ENCODE peak calls at places on chromosome 17, in eight cellular contexts. One of them, this sample, is unnamed. For H3K4me1 and H3K27me3, the result is how much of the 10 kb centered on the place peaks cover.

GRCh38 chr17:45431531-45432404 is 902 bp downstream of the ARHGAP27 start:
- DNase-seq in stomach: peak
- DNase-seq in endothelial cell of umbilical vein: peak
- DNase-seq in ovary: no peak
- DNase-seq in adrenal gland: peak
- DNase-seq in HCT116: peak
- DNase-seq in H1: peak
- DNase-seq in upper lobe of left lung: peak
- DNase-seq in this sample: no peak

GRCh38 chr17:72619976-72620650 is 472.4 kb downstream of the SLC39A11 start:
- DNase-seq in stomach: no peak
- DNase-seq in endothelial cell of umbilical vein: no peak
- DNase-seq in ovary: no peak
- DNase-seq in adrenal gland: no peak
- DNase-seq in HCT116: no peak
- DNase-seq in H1: no peak
- DNase-seq in upper lobe of left lung: no peak
- DNase-seq in this sample: no peak

GRCh38 chr17:19460695-19461094 is 49.7 kb downstream of the RNF112 start:
- DNase-seq in stomach: no peak
- DNase-seq in endothelial cell of umbilical vein: peak
- DNase-seq in ovary: no peak
- DNase-seq in adrenal gland: peak
- DNase-seq in HCT116: no peak
- DNase-seq in H1: peak
- DNase-seq in upper lobe of left lung: no peak
- DNase-seq in this sample: no peak

GRCh38 chr17:57340160-57340981 is 84.0 kb downstream of the MSI2 start:
- DNase-seq in stomach: no peak
- DNase-seq in endothelial cell of umbilical vein: no peak
- DNase-seq in ovary: no peak
- DNase-seq in adrenal gland: no peak
- DNase-seq in HCT116: no peak
- DNase-seq in H1: no peak
- DNase-seq in upper lobe of left lung: no peak
- DNase-seq in this sample: no peak

GRCh38 chr17:72657467-72658317 is 434.8 kb downstream of the SLC39A11 start:
- DNase-seq in stomach: no peak
- DNase-seq in endothelial cell of umbilical vein: no peak
- DNase-seq in ovary: no peak
- DNase-seq in adrenal gland: no peak
- DNase-seq in HCT116: no peak
- DNase-seq in H1: no peak
- DNase-seq in upper lobe of left lung: no peak
- DNase-seq in this sample: no peak

GRCh38 chr17:70968302-70968701 is 799.0 kb downstream of the KCNJ2 start:
- DNase-seq in stomach: no peak
- DNase-seq in endothelial cell of umbilical vein: no peak
- DNase-seq in ovary: no peak
- DNase-seq in adrenal gland: no peak
- DNase-seq in HCT116: no peak
- DNase-seq in H1: no peak
- DNase-seq in upper lobe of left lung: no peak
- DNase-seq in this sample: no peak

GRCh38 chr17:41793749-41794602 is 7.5 kb upstream of the JUP start:
- DNase-seq in stomach: no peak
- DNase-seq in endothelial cell of umbilical vein: peak
- DNase-seq in ovary: no peak
- DNase-seq in adrenal gland: no peak
- DNase-seq in HCT116: no peak
- DNase-seq in H1: peak
- DNase-seq in upper lobe of left lung: no peak
- DNase-seq in this sample: no peak

GRCh38 chr17:30477758-30478115 is 529 bp downstream of the GOSR1 start:
- DNase-seq in stomach: no peak
- DNase-seq in endothelial cell of umbilical vein: no peak
- DNase-seq in ovary: no peak
- DNase-seq in adrenal gland: no peak
- DNase-seq in HCT116: no peak
- DNase-seq in H1: no peak
- DNase-seq in upper lobe of left lung: peak
- DNase-seq in this sample: no peak

GRCh38 chr17:27489045-27489715 is 32.9 kb downstream of the KSR1 start:
- DNase-seq in stomach: peak
- DNase-seq in endothelial cell of umbilical vein: no peak
- DNase-seq in ovary: peak
- DNase-seq in adrenal gland: peak
- DNase-seq in HCT116: no peak
- DNase-seq in H1: no peak
- DNase-seq in upper lobe of left lung: peak
- DNase-seq in this sample: no peak

GRCh38 chr17:82636626-82637598 is 11.3 kb downstream of the WDR45B start:
- DNase-seq in stomach: peak
- DNase-seq in endothelial cell of umbilical vein: peak
- DNase-seq in ovary: no peak
- DNase-seq in adrenal gland: no peak
- DNase-seq in HCT116: no peak
- DNase-seq in H1: no peak
- DNase-seq in upper lobe of left lung: no peak
- DNase-seq in this sample: no peak

GRCh38 chr17:6796017-6796886 is 20.2 kb downstream of the FBXO39 start:
- DNase-seq in stomach: no peak
- DNase-seq in endothelial cell of umbilical vein: no peak
- DNase-seq in ovary: no peak
- DNase-seq in adrenal gland: no peak
- DNase-seq in HCT116: no peak
- DNase-seq in H1: no peak
- DNase-seq in upper lobe of left lung: no peak
- DNase-seq in this sample: no peak

GRCh38 chr17:61284174-61284573 is 115.5 kb upstream of the TBX2 start:
- DNase-seq in stomach: no peak
- DNase-seq in endothelial cell of umbilical vein: no peak
- DNase-seq in ovary: no peak
- DNase-seq in adrenal gland: no peak
- DNase-seq in HCT116: no peak
- DNase-seq in H1: no peak
- DNase-seq in upper lobe of left lung: no peak
- DNase-seq in this sample: no peak

GRCh38 chr17:70137451-70138230 is 31.7 kb upstream of the KCNJ2 start:
- DNase-seq in stomach: no peak
- DNase-seq in endothelial cell of umbilical vein: peak
- DNase-seq in ovary: peak
- DNase-seq in adrenal gland: peak
- DNase-seq in HCT116: no peak
- DNase-seq in H1: no peak
- DNase-seq in upper lobe of left lung: peak
- DNase-seq in this sample: no peak

GRCh38 chr17:18158022-18158600 is 25.5 kb upstream of the ALKBH5 start:
- DNase-seq in stomach: peak
- DNase-seq in endothelial cell of umbilical vein: peak
- DNase-seq in ovary: peak
- DNase-seq in adrenal gland: peak
- DNase-seq in HCT116: peak
- DNase-seq in H1: peak
- DNase-seq in upper lobe of left lung: peak
- DNase-seq in this sample: peak

GRCh38 chr17:42050360-42051012 is at the start of gene C17orf113:
- DNase-seq in stomach: peak
- DNase-seq in endothelial cell of umbilical vein: peak
- DNase-seq in ovary: peak
- DNase-seq in adrenal gland: peak
- DNase-seq in HCT116: no peak
- DNase-seq in H1: peak
- DNase-seq in upper lobe of left lung: peak
- DNase-seq in this sample: no peak

GRCh38 chr17:18004345-18004744 is 31.7 kb downstream of the DRC3 start:
- DNase-seq in stomach: no peak
- DNase-seq in endothelial cell of umbilical vein: no peak
- DNase-seq in ovary: no peak
- DNase-seq in adrenal gland: no peak
- DNase-seq in HCT116: no peak
- DNase-seq in H1: no peak
- DNase-seq in upper lobe of left lung: no peak
- DNase-seq in this sample: no peak

GRCh38 chr17:33602981-33603380 is 309.9 kb upstream of the ASIC2 start:
- DNase-seq in stomach: no peak
- DNase-seq in endothelial cell of umbilical vein: no peak
- DNase-seq in ovary: no peak
- DNase-seq in adrenal gland: peak
- DNase-seq in HCT116: no peak
- DNase-seq in H1: peak
- DNase-seq in upper lobe of left lung: no peak
- DNase-seq in this sample: no peak

GRCh38 chr17:62804822-62805221 is 3.3 kb downstream of the MARCHF10 start:
- DNase-seq in stomach: no peak
- DNase-seq in endothelial cell of umbilical vein: peak
- DNase-seq in ovary: no peak
- DNase-seq in adrenal gland: peak
- DNase-seq in HCT116: no peak
- DNase-seq in H1: no peak
- DNase-seq in upper lobe of left lung: no peak
- DNase-seq in this sample: no peak

GRCh38 chr17:69336580-69336979 is 9.6 kb upstream of the ABCA5 start:
- DNase-seq in stomach: no peak
- DNase-seq in endothelial cell of umbilical vein: no peak
- DNase-seq in ovary: no peak
- DNase-seq in adrenal gland: no peak
- DNase-seq in HCT116: no peak
- DNase-seq in H1: no peak
- DNase-seq in upper lobe of left lung: no peak
- DNase-seq in this sample: no peak

GRCh38 chr17:41967141-41967920 is 736 bp downstream of the CNP start:
- DNase-seq in stomach: no peak
- DNase-seq in endothelial cell of umbilical vein: no peak
- DNase-seq in ovary: peak
- DNase-seq in adrenal gland: peak
- DNase-seq in HCT116: peak
- DNase-seq in H1: peak
- DNase-seq in upper lobe of left lung: peak
- DNase-seq in this sample: no peak

GRCh38 chr17:489758-490329 is 137.2 kb upstream of the RPH3AL start:
- DNase-seq in stomach: peak
- DNase-seq in endothelial cell of umbilical vein: peak
- DNase-seq in ovary: peak
- DNase-seq in adrenal gland: no peak
- DNase-seq in HCT116: no peak
- DNase-seq in H1: peak
- DNase-seq in upper lobe of left lung: peak
- DNase-seq in this sample: no peak

GRCh38 chr17:77391668-77392375 is 251.1 kb downstream of the SEC14L1 start:
- DNase-seq in stomach: no peak
- DNase-seq in endothelial cell of umbilical vein: peak
- DNase-seq in ovary: no peak
- DNase-seq in adrenal gland: no peak
- DNase-seq in HCT116: no peak
- DNase-seq in H1: no peak
- DNase-seq in upper lobe of left lung: no peak
- DNase-seq in this sample: no peak
- H3K4me1 ChIP-seq in stomach: half or more
- H3K4me1 ChIP-seq in endothelial cell of umbilical vein: under half
- H3K4me1 ChIP-seq in ovary: under half
- H3K4me1 ChIP-seq in adrenal gland: half or more
- H3K4me1 ChIP-seq in HCT116: under half
- H3K4me1 ChIP-seq in H1: under half
- H3K4me1 ChIP-seq in upper lobe of left lung: half or more
- H3K4me1 ChIP-seq in this sample: half or more

GRCh38 chr17:49506282-49506681 is 11.2 kb downstream of the NGFR start:
- DNase-seq in stomach: no peak
- DNase-seq in endothelial cell of umbilical vein: no peak
- DNase-seq in ovary: no peak
- DNase-seq in adrenal gland: no peak
- DNase-seq in HCT116: no peak
- DNase-seq in H1: no peak
- DNase-seq in upper lobe of left lung: no peak
- DNase-seq in this sample: no peak
- H3K27me3 ChIP-seq in stomach: under half
- H3K27me3 ChIP-seq in endothelial cell of umbilical vein: under half
- H3K27me3 ChIP-seq in ovary: under half
- H3K27me3 ChIP-seq in adrenal gland: under half
- H3K27me3 ChIP-seq in HCT116: under half
- H3K27me3 ChIP-seq in H1: under half
- H3K27me3 ChIP-seq in upper lobe of left lung: under half
- H3K27me3 ChIP-seq in this sample: under half

GRCh38 chr17:7851438-7852261 is 3.2 kb upstream of the TMEM88 start:
- DNase-seq in stomach: peak
- DNase-seq in endothelial cell of umbilical vein: peak
- DNase-seq in ovary: peak
- DNase-seq in adrenal gland: peak
- DNase-seq in HCT116: no peak
- DNase-seq in H1: peak
- DNase-seq in upper lobe of left lung: peak
- DNase-seq in this sample: no peak
- TF ChIP-seq POLR2A in stomach: no peak
- TF ChIP-seq POLR2A in endothelial cell of umbilical vein: no peak
- TF ChIP-seq POLR2A in ovary: no peak
- TF ChIP-seq POLR2A in adrenal gland: no peak
- TF ChIP-seq POLR2A in HCT116: peak
- TF ChIP-seq POLR2A in H1: peak
- TF ChIP-seq POLR2A in upper lobe of left lung: peak
- TF ChIP-seq POLR2A in this sample: peak

GRCh38 chr17:9816472-9816871 is 5.4 kb downstream of the GSG1L2 start:
- DNase-seq in stomach: no peak
- DNase-seq in endothelial cell of umbilical vein: no peak
- DNase-seq in ovary: no peak
- DNase-seq in adrenal gland: no peak
- DNase-seq in HCT116: no peak
- DNase-seq in H1: no peak
- DNase-seq in upper lobe of left lung: no peak
- DNase-seq in this sample: no peak

GRCh38 chr17:9814337-9814945 is 7.4 kb downstream of the GSG1L2 start:
- DNase-seq in stomach: no peak
- DNase-seq in endothelial cell of umbilical vein: no peak
- DNase-seq in ovary: no peak
- DNase-seq in adrenal gland: no peak
- DNase-seq in HCT116: no peak
- DNase-seq in H1: no peak
- DNase-seq in upper lobe of left lung: no peak
- DNase-seq in this sample: no peak

GRCh38 chr17:9817086-9817485 is 4.8 kb downstream of the GSG1L2 start:
- DNase-seq in stomach: peak
- DNase-seq in endothelial cell of umbilical vein: no peak
- DNase-seq in ovary: no peak
- DNase-seq in adrenal gland: peak
- DNase-seq in HCT116: peak
- DNase-seq in H1: peak
- DNase-seq in upper lobe of left lung: peak
- DNase-seq in this sample: no peak

GRCh38 chr17:9821921-9822320 is at the start of gene GSG1L2:
- DNase-seq in stomach: no peak
- DNase-seq in endothelial cell of umbilical vein: no peak
- DNase-seq in ovary: no peak
- DNase-seq in adrenal gland: no peak
- DNase-seq in HCT116: no peak
- DNase-seq in H1: no peak
- DNase-seq in upper lobe of left lung: no peak
- DNase-seq in this sample: no peak

DNA sequence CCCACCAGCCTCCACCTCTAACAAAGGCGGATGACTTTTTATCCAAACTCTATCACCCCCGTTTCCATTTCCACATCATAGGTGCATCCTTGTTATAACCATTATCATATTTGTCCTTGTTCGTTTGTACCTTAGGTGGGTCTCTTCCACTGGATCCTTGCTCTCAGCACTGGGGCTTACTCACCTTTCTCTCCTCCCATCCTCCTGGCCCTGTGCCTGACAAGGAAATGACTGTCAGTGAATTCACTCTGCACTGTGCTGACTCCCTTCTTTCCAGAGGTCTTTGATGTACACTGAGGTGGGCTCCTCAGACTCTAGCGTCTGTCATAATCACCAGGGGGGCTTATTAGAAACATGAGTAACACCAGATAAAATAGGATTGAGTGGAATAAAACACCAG is 3.1 kb downstream of the GSG1L2 start:
- DNase-seq in stomach: no peak
- DNase-seq in endothelial cell of umbilical vein: no peak
- DNase-seq in ovary: no peak
- DNase-seq in adrenal gland: no peak
- DNase-seq in HCT116: no peak
- DNase-seq in H1: no peak
- DNase-seq in upper lobe of left lung: no peak
- DNase-seq in this sample: no peak
- H3K4me1 ChIP-seq in stomach: under half
- H3K4me1 ChIP-seq in endothelial cell of umbilical vein: under half
- H3K4me1 ChIP-seq in ovary: under half
- H3K4me1 ChIP-seq in adrenal gland: under half
- H3K4me1 ChIP-seq in HCT116: under half
- H3K4me1 ChIP-seq in H1: under half
- H3K4me1 ChIP-seq in upper lobe of left lung: under half
- H3K4me1 ChIP-seq in this sample: under half